ENCODE peak calls at places on chromosomes 3 and 15, in four cellular contexts. U is mesendoderm; K is activated T-cell treated with anti-CD3 and anti-CD28 coated beads, Interleukin-2, amount 50 U/mL, for 24 hours; O is esophagus muscularis mucosa. H is an unnamed sample.

GRCh38 chr15:83516935-83517334 is 69.8 kb downstream of the SH3GL3 start:
- DNase-seq in U (no peak), K (no peak), O (no peak), H (no peak)

GRCh38 chr3:113070226-113071220 is 79.7 kb downstream of the GTPBP8 start:
- DNase-seq in U (no peak), K (no peak), O (no peak), H (no peak)

GRCh38 chr15:101288905-101289513 is 6.0 kb downstream of the SNRPA1 start:
- DNase-seq in K (no peak), O (no peak), U (peak; percentile 64), H (no peak)

GRCh38 chr3:123374016-123374415 is 74.9 kb downstream of the ADCY5 start:
- DNase-seq in K (no peak), O (no peak), U (no peak), H (no peak)

GRCh38 chr3:105933871-105934270 is 65.1 kb upstream of the CBLB start:
- DNase-seq in K (no peak), U (no peak), O (no peak), H (no peak)

GRCh38 chr3:172201136-172201989 is 162.0 kb downstream of the FNDC3B start:
- DNase-seq in O (no peak), U (no peak), K (no peak), H (peak; percentile 87)

GRCh38 chr15:101698314-101698713 is 26.0 kb downstream of the TARS3 start:
- DNase-seq in K (no peak), O (peak; percentile 47), U (no peak), H (peak; percentile 23)

GRCh38 chr15:84785053-84785452 is 32.1 kb upstream of the ALPK3 start:
- DNase-seq in U (no peak), K (no peak), O (no peak), H (no peak)

GRCh38 chr3:126542340-126543241 is 16.1 kb downstream of the C3orf22 start:
- DNase-seq in U (no peak), O (no peak), K (peak; percentile 12), H (peak; percentile 82)

GRCh38 chr3:43372809-43373587 is 86.7 kb downstream of the SNRK start:
- DNase-seq in K (no peak), U (peak; percentile 42), O (peak; percentile 31), H (no peak)

GRCh38 chr3:70889162-70890045 is 577.0 kb upstream of the MDFIC2 start:
- DNase-seq in O (no peak), K (no peak), U (no peak), H (no peak)

GRCh38 chr3:112167758-112168157 is 34.7 kb upstream of the GCSAM start:
- DNase-seq in U (no peak), O (no peak), K (no peak), H (no peak)

GRCh38 chr15:100966997-100967396 is 47.8 kb downstream of the LRRK1 start:
- DNase-seq in O (no peak), U (no peak), K (no peak), H (no peak)

GRCh38 chr3:55413236-55413635 is 73.9 kb downstream of the WNT5A start:
- DNase-seq in O (no peak), U (no peak), K (no peak), H (no peak)

GRCh38 chr15:65329991-65330735 is 25.7 kb downstream of the RNU5B-1 start:
- DNase-seq in U (no peak), O (no peak), K (no peak), H (no peak)

GRCh38 chr3:196222876-196223595 is 6.7 kb downstream of the SLC51A start:
- DNase-seq in O (no peak), K (no peak), U (no peak), H (no peak)

GRCh38 chr3:155158361-155159037 is 78.4 kb downstream of the MME start:
- DNase-seq in U (no peak), K (no peak), O (no peak), H (no peak)

GRCh38 chr3:42166662-42167300 is 75.6 kb downstream of the TRAK1 start:
- DNase-seq in O (no peak), K (no peak), U (no peak), H (no peak)